ENCODE peak calls at places on chromosomes 12 and 14, in seven cellular contexts. W is GM23338, A is adrenal gland, O is Calu3, C is lower lobe of right lung, T is WTC11, R is endothelial cell of umbilical vein. Q is an unnamed sample.

GRCh38 chr12:1474059-1474537 is 120.3 kb downstream of the FBXL14 start:
- DNase-seq in W (peak), A (no peak), O (no peak), C (no peak), T (no peak), R (peak), Q (no peak)

GRCh38 chr12:112900298-112901145 is 6.2 kb upstream of the OAS1 start:
- DNase-seq in W (peak), A (peak), O (peak), C (no peak), T (peak), R (peak), Q (no peak)

GRCh38 chr14:73393375-73393774 is 65.0 kb downstream of the NUMB start:
- DNase-seq in W (no peak), A (no peak), O (no peak), C (no peak), T (no peak), R (no peak), Q (no peak)

GRCh38 chr14:91354979-91355685 is 62.5 kb downstream of the CCDC88C start:
- DNase-seq in W (peak), A (no peak), O (no peak), C (peak), T (peak), R (no peak), Q (no peak)

GRCh38 chr12:857611-858010 is 91.9 kb downstream of the RAD52 start:
- DNase-seq in W (no peak), A (no peak), O (no peak), C (no peak), T (no peak), R (no peak), Q (no peak)

GRCh38 chr12:68565391-68565903 is 45.3 kb upstream of the RAP1B start:
- DNase-seq in W (no peak), A (no peak), O (peak), C (no peak), T (no peak), R (peak), Q (no peak)

GRCh38 chr12:6092784-6093722 is 31.4 kb downstream of the VWF start:
- DNase-seq in W (no peak), A (peak), O (peak), C (peak), T (no peak), R (peak), Q (peak)

GRCh38 chr14:100117026-100117425 is 42.4 kb downstream of the DEGS2 start:
- DNase-seq in W (no peak), A (no peak), O (no peak), C (no peak), T (no peak), R (no peak), Q (no peak)

GRCh38 chr14:96592591-96593388 is 90.6 kb downstream of the PAPOLA start:
- DNase-seq in W (peak), A (no peak), O (peak), C (peak), T (peak), R (peak), Q (no peak)

GRCh38 chr12:20601668-20602280 is 93.4 kb upstream of the SLCO1C1 start:
- DNase-seq in W (peak), A (no peak), O (no peak), C (no peak), T (no peak), R (peak), Q (no peak)
- TF ChIP-seq CTCF in W (peak), A (peak), O (no peak), C (peak), T (no peak), R (peak), Q (peak)

DNA sequence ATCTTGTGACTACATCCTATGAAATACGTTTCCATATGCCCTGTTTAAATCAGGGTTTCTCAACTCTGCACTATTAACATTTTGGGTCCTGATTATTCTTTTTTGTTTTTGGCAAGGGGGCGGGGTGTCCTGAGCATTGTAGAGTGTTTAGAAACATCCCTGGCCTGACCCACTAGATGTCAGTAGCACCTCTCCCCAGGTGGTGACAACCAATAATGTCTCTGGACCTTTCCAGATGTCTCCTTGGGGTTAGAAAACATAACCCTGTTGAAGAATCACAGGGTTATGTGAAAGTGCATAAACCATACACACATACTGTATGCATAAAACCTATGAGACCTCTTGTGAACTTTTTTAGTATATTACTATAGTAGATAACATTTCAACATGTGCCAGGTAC is 1.4 kb downstream of the ACAD10 start:
- DNase-seq in W (peak), A (no peak), O (peak), C (no peak), T (no peak), R (peak), Q (no peak)
- TF ChIP-seq CTCF in W (peak), A (no peak), O (no peak), C (no peak), T (no peak), R (peak), Q (no peak)

DNA sequence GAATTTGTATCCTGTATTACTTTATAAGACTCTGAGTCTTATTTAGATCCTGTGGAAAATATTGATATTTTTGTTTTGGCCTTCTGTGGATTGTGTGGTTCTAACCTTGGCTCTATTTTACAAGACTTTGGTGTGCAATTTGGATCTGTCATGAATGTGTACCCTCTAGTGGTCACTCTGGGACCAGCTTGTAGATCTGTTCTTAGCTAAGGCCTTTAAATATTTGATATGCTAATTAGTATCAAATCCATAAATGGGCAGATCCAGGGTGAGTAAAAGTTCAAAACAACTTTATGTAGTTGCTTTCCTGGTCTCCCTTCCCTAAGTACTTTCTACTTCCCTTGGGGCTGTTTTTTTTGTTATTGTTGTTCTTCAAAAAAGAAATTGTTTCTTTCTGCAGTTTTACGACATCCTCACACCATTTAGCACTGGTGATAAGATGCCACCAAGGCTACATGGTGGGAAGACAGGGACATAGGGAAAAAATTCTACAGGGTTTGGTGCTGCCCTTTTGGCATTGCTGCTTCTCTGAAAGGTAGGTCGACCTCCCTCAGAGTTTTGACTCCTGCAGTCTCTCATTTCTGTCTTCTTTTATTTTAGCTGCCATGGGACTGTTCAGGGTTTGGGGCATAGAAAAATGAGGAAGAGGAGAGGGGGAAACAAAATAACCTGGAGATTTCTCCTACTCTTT is 238.5 kb downstream of the GPHN start:
- DNase-seq in W (peak), A (peak), O (peak), C (no peak), T (no peak), R (peak), Q (no peak)
- TF ChIP-seq CTCF in W (peak), A (peak), O (peak), C (peak), T (peak), R (peak), Q (peak)

DNA sequence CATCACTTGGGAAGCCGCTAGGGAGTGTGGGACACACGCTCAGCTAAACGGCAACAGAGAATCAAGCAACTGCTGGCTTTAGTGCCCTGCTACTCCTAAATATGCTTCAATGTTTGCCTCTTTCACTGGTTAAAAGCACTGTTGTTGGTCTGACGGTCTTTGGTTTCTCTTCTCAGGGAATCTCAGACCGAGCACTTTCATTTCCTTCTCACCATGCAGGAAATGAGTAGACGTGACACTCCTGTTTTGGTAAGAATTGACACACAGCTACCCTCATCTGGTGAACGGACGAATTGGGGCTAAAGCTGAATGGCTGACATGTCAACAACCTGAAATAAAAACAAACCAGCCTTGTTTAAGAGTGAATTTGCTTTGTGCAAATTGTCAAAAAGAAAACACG is 57.5 kb upstream of the PIWIL1 start:
- DNase-seq in W (no peak), A (no peak), O (no peak), C (no peak), T (no peak), R (no peak), Q (no peak)
- TF ChIP-seq CTCF in W (no peak), A (no peak), O (no peak), C (no peak), T (no peak), R (no peak), Q (no peak)

GRCh38 chr14:29085546-29085945 is 319.0 kb downstream of the FOXG1 start:
- DNase-seq in W (peak), A (no peak), O (peak), C (no peak), T (no peak), R (no peak), Q (no peak)
- TF ChIP-seq CTCF in W (peak), A (no peak), O (no peak), C (no peak), T (peak), R (peak), Q (no peak)

DNA sequence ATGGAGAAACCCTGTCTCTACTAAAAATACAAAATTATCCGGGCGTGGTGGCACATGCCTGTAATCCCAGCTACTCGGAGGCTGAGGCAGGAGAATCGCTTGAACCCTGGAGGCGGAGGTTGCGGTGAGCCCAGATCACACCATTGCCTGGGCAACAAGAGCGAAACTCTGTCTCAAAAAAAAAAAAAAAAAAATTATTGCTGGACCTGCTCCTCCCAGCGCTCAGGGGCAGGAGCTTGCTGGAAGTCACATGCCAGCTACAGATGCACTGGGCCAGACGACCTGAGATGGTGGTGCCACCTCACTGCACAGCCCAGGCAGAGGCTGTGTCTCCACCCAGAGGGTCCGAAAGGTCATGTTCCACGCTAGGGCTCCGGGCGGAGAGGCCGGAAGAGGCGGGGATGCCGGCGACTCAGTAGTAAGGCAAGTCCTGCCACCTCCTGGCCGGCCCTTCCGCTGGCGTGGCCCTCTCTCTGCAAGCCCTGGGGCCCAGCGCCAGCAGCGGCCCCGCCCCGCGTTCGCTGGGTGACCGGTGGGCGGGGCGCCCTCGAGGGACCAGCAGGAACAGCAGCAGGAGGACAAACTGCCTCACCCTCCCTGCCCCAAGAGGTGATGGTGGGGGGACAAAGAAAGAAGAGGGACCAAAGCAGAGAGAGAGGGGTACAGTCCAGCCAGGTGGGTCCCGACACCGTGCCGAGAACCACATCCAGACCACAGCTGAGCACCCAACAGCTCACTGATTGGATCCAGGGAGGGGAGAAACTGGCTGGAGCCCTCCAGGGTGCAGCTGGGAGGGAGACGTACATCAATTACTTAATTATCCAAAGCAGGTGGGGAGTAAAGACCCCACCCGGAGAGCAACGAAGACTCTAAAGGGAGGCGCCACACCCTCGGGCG is 3.6 kb upstream of the RHOF start:
- DNase-seq in W (peak), A (peak), O (peak), C (peak), T (peak), R (peak), Q (no peak)
- TF ChIP-seq CTCF in W (peak), A (peak), O (no peak), C (peak), T (no peak), R (peak), Q (peak)

GRCh38 chr12:69779928-69780327 is 41.3 kb downstream of the RAB3IP start:
- DNase-seq in W (peak), A (no peak), O (peak), C (no peak), T (peak), R (peak), Q (no peak)
- TF ChIP-seq CTCF in W (peak), A (no peak), O (peak), C (peak), T (peak), R (peak), Q (peak)

GRCh38 chr12:10750385-10750727 is 27.2 kb upstream of the YBX3 start:
- DNase-seq in W (no peak), A (no peak), O (no peak), C (no peak), T (no peak), R (no peak), Q (no peak)
- TF ChIP-seq CTCF in W (no peak), A (no peak), O (no peak), C (no peak), T (no peak), R (no peak), Q (no peak)